ENCODE peak calls at places on chromosomes 12 and 14, in six cellular contexts. One of them, this sample, is unnamed.

GRCh38 chr12:49868952-49869815 is 26.3 kb upstream of the BCDIN3D start:
- DNase-seq in ecto neural progenitor cell: peak; percentile 54
- DNase-seq in KG1: peak; percentile 43
- DNase-seq in NCI-H446 treated with DMSO at 0.1 percent for 48 hours: peak; percentile 99
- DNase-seq in NCI-H774: peak; percentile 17
- DNase-seq in iPS-NIHi11: no peak
- DNase-seq in this sample: no peak

GRCh38 chr14:86305058-86305457 is 775.1 kb downstream of the FLRT2 start:
- DNase-seq in ecto neural progenitor cell: no peak
- DNase-seq in KG1: no peak
- DNase-seq in NCI-H774: no peak
- DNase-seq in iPS-NIHi11: no peak
- DNase-seq in NCI-H446 treated with DMSO at 0.1 percent for 48 hours: no peak
- DNase-seq in this sample: no peak

GRCh38 chr14:77615231-77616132 is 955 bp downstream of the SPTLC2 start:
- DNase-seq in iPS-NIHi11: no peak
- DNase-seq in NCI-H446 treated with DMSO at 0.1 percent for 48 hours: no peak
- DNase-seq in KG1: no peak
- DNase-seq in ecto neural progenitor cell: no peak
- DNase-seq in NCI-H774: no peak
- DNase-seq in this sample: no peak

GRCh38 chr14:49755378-49755777 is 12.6 kb upstream of the KLHDC2 start:
- DNase-seq in KG1: no peak
- DNase-seq in NCI-H446 treated with DMSO at 0.1 percent for 48 hours: no peak
- DNase-seq in NCI-H774: no peak
- DNase-seq in ecto neural progenitor cell: no peak
- DNase-seq in iPS-NIHi11: no peak
- DNase-seq in this sample: no peak

GRCh38 chr12:120798696-120799095 is 73.1 kb downstream of the ACADS start:
- DNase-seq in ecto neural progenitor cell: no peak
- DNase-seq in KG1: no peak
- DNase-seq in iPS-NIHi11: no peak
- DNase-seq in NCI-H446 treated with DMSO at 0.1 percent for 48 hours: no peak
- DNase-seq in NCI-H774: no peak
- DNase-seq in this sample: no peak

GRCh38 chr14:101104485-101104884 is 201.0 kb upstream of the RTL1 start:
- DNase-seq in NCI-H774: no peak
- DNase-seq in NCI-H446 treated with DMSO at 0.1 percent for 48 hours: no peak
- DNase-seq in KG1: no peak
- DNase-seq in ecto neural progenitor cell: no peak
- DNase-seq in iPS-NIHi11: no peak
- DNase-seq in this sample: no peak

GRCh38 chr12:68031881-68032739 is 42.9 kb downstream of the IFNG-AS1 start:
- DNase-seq in iPS-NIHi11: no peak
- DNase-seq in KG1: no peak
- DNase-seq in ecto neural progenitor cell: no peak
- DNase-seq in NCI-H446 treated with DMSO at 0.1 percent for 48 hours: no peak
- DNase-seq in NCI-H774: no peak
- DNase-seq in this sample: no peak

GRCh38 chr12:132027636-132028035 is 77.9 kb downstream of the EP400 start:
- DNase-seq in KG1: no peak
- DNase-seq in iPS-NIHi11: no peak
- DNase-seq in NCI-H446 treated with DMSO at 0.1 percent for 48 hours: no peak
- DNase-seq in ecto neural progenitor cell: no peak
- DNase-seq in NCI-H774: no peak
- DNase-seq in this sample: no peak

GRCh38 chr12:71626098-71626497 is 37.5 kb downstream of the ZFC3H1 start:
- DNase-seq in iPS-NIHi11: no peak
- DNase-seq in ecto neural progenitor cell: no peak
- DNase-seq in NCI-H446 treated with DMSO at 0.1 percent for 48 hours: no peak
- DNase-seq in NCI-H774: no peak
- DNase-seq in KG1: no peak
- DNase-seq in this sample: no peak

GRCh38 chr14:34243001-34243400 is 219.0 kb downstream of the SPTSSA start:
- DNase-seq in iPS-NIHi11: no peak
- DNase-seq in NCI-H774: no peak
- DNase-seq in KG1: no peak
- DNase-seq in NCI-H446 treated with DMSO at 0.1 percent for 48 hours: no peak
- DNase-seq in ecto neural progenitor cell: no peak
- DNase-seq in this sample: no peak

GRCh38 chr12:20370001-20370381 is 1.7 kb downstream of the PDE3A start:
- DNase-seq in KG1: no peak
- DNase-seq in NCI-H446 treated with DMSO at 0.1 percent for 48 hours: no peak
- DNase-seq in iPS-NIHi11: peak; percentile 35
- DNase-seq in NCI-H774: no peak
- DNase-seq in ecto neural progenitor cell: peak; percentile 67
- DNase-seq in this sample: no peak

GRCh38 chr14:38254565-38255407 is 1.1 kb downstream of the CLEC14A start:
- DNase-seq in iPS-NIHi11: peak; percentile 42
- DNase-seq in NCI-H446 treated with DMSO at 0.1 percent for 48 hours: no peak
- DNase-seq in ecto neural progenitor cell: peak; percentile 62
- DNase-seq in KG1: no peak
- DNase-seq in NCI-H774: no peak
- DNase-seq in this sample: no peak

GRCh38 chr14:93103392-93104080 is 12.2 kb downstream of the ITPK1 start:
- DNase-seq in NCI-H446 treated with DMSO at 0.1 percent for 48 hours: no peak
- DNase-seq in KG1: no peak
- DNase-seq in iPS-NIHi11: no peak
- DNase-seq in NCI-H774: peak; percentile 65
- DNase-seq in ecto neural progenitor cell: no peak
- DNase-seq in this sample: no peak

GRCh38 chr12:56158926-56159461 is 835 bp downstream of the MYL6 start:
- DNase-seq in ecto neural progenitor cell: peak; percentile 78
- DNase-seq in NCI-H446 treated with DMSO at 0.1 percent for 48 hours: peak; percentile 20
- DNase-seq in iPS-NIHi11: peak; percentile 64
- DNase-seq in KG1: no peak
- DNase-seq in NCI-H774: no peak
- DNase-seq in this sample: peak; percentile 50

GRCh38 chr14:51006781-51007211 is 62.5 kb upstream of the PYGL start:
- DNase-seq in NCI-H446 treated with DMSO at 0.1 percent for 48 hours: peak; percentile 97
- DNase-seq in iPS-NIHi11: no peak
- DNase-seq in KG1: no peak
- DNase-seq in ecto neural progenitor cell: peak; percentile 56
- DNase-seq in NCI-H774: no peak
- DNase-seq in this sample: no peak

GRCh38 chr12:51056242-51056641 is 8.1 kb downstream of the LETMD1 start:
- DNase-seq in iPS-NIHi11: no peak
- DNase-seq in NCI-H774: no peak
- DNase-seq in KG1: no peak
- DNase-seq in NCI-H446 treated with DMSO at 0.1 percent for 48 hours: no peak
- DNase-seq in ecto neural progenitor cell: no peak
- DNase-seq in this sample: no peak

GRCh38 chr12:89280833-89281533 is 71.3 kb downstream of the DUSP6 start:
- DNase-seq in NCI-H774: no peak
- DNase-seq in iPS-NIHi11: no peak
- DNase-seq in KG1: peak; percentile 49
- DNase-seq in NCI-H446 treated with DMSO at 0.1 percent for 48 hours: no peak
- DNase-seq in ecto neural progenitor cell: no peak
- DNase-seq in this sample: peak; percentile 6

GRCh38 chr12:76810690-76811434 is 46.9 kb downstream of the ZDHHC17 start:
- DNase-seq in NCI-H446 treated with DMSO at 0.1 percent for 48 hours: peak; percentile 2
- DNase-seq in iPS-NIHi11: no peak
- DNase-seq in NCI-H774: no peak
- DNase-seq in ecto neural progenitor cell: no peak
- DNase-seq in KG1: no peak
- DNase-seq in this sample: peak; percentile 6

GRCh38 chr12:115096673-115097349 is 412.8 kb upstream of the TBX3 start:
- DNase-seq in iPS-NIHi11: no peak
- DNase-seq in KG1: no peak
- DNase-seq in ecto neural progenitor cell: no peak
- DNase-seq in NCI-H774: no peak
- DNase-seq in NCI-H446 treated with DMSO at 0.1 percent for 48 hours: no peak
- DNase-seq in this sample: no peak

GRCh38 chr12:117994551-117995438 is 21.7 kb upstream of the RFC5 start:
- DNase-seq in ecto neural progenitor cell: no peak
- DNase-seq in KG1: no peak
- DNase-seq in iPS-NIHi11: no peak
- DNase-seq in NCI-H446 treated with DMSO at 0.1 percent for 48 hours: no peak
- DNase-seq in NCI-H774: no peak
- DNase-seq in this sample: no peak

GRCh38 chr14:30597496-30597895 is 24.6 kb upstream of the SCFD1 start:
- DNase-seq in NCI-H774: no peak
- DNase-seq in NCI-H446 treated with DMSO at 0.1 percent for 48 hours: no peak
- DNase-seq in ecto neural progenitor cell: no peak
- DNase-seq in iPS-NIHi11: no peak
- DNase-seq in KG1: no peak
- DNase-seq in this sample: no peak

GRCh38 chr12:104411826-104412626 is 44.7 kb upstream of the CHST11 start:
- DNase-seq in iPS-NIHi11: no peak
- DNase-seq in KG1: no peak
- DNase-seq in ecto neural progenitor cell: no peak
- DNase-seq in NCI-H446 treated with DMSO at 0.1 percent for 48 hours: no peak
- DNase-seq in NCI-H774: no peak
- DNase-seq in this sample: no peak

GRCh38 chr14:55077155-55077554 is 25.7 kb downstream of the MAPK1IP1L start:
- DNase-seq in KG1: no peak
- DNase-seq in iPS-NIHi11: no peak
- DNase-seq in NCI-H774: no peak
- DNase-seq in ecto neural progenitor cell: no peak
- DNase-seq in NCI-H446 treated with DMSO at 0.1 percent for 48 hours: no peak
- DNase-seq in this sample: no peak

GRCh38 chr14:51848120-51848519 is 12.3 kb upstream of the GNG2 start:
- DNase-seq in NCI-H774: no peak
- DNase-seq in iPS-NIHi11: no peak
- DNase-seq in NCI-H446 treated with DMSO at 0.1 percent for 48 hours: no peak
- DNase-seq in KG1: no peak
- DNase-seq in ecto neural progenitor cell: no peak
- DNase-seq in this sample: no peak

GRCh38 chr14:74577247-74577947 is 34.6 kb downstream of the LTBP2 start:
- DNase-seq in iPS-NIHi11: no peak
- DNase-seq in KG1: no peak
- DNase-seq in ecto neural progenitor cell: no peak
- DNase-seq in NCI-H446 treated with DMSO at 0.1 percent for 48 hours: no peak
- DNase-seq in NCI-H774: no peak
- DNase-seq in this sample: no peak

GRCh38 chr14:87017335-87017734 is 975.6 kb downstream of the GALC start:
- DNase-seq in NCI-H446 treated with DMSO at 0.1 percent for 48 hours: no peak
- DNase-seq in iPS-NIHi11: no peak
- DNase-seq in NCI-H774: no peak
- DNase-seq in ecto neural progenitor cell: no peak
- DNase-seq in KG1: no peak
- DNase-seq in this sample: no peak

This sample was measured in nephron progenitor cell.